ENCODE peak calls at places on chromosomes 3 and 15, in five cellular contexts. R is AG04450, A is NCI-H1105, P is tibial artery, Y is IMR-90. J is an unnamed sample.
A peak's percentile ranks its signal among the peaks of the same experiment; 100 is the strongest.

GRCh38 chr3:114827495-114827894 is 319.6 kb downstream of the ZBTB20 start:
- DNase-seq in R (no peak), A (peak; percentile 67), P (no peak), Y (peak; percentile 58), J (peak; percentile 35)

GRCh38 chr3:123804676-123805075 is 79.5 kb downstream of the MYLK start:
- DNase-seq in R (no peak), A (no peak), P (no peak), Y (no peak), J (no peak)

GRCh38 chr15:38646716-38647115 is 82.1 kb upstream of the RASGRP1 start:
- DNase-seq in R (no peak), A (no peak), P (no peak), Y (no peak), J (no peak)

GRCh38 chr3:105752791-105753415 is 115.9 kb downstream of the CBLB start:
- DNase-seq in R (no peak), A (no peak), P (no peak), Y (no peak), J (no peak)

GRCh38 chr15:56176996-56177395 is 66.7 kb downstream of the RFX7 start:
- DNase-seq in R (no peak), A (no peak), P (no peak), Y (no peak), J (no peak)

GRCh38 chr3:23676093-23676492 is 129.7 kb upstream of the UBE2E1 start:
- DNase-seq in R (no peak), A (no peak), P (no peak), Y (peak; percentile 74), J (no peak)

GRCh38 chr15:29539736-29540135 is 270.1 kb upstream of the NSMCE3 start:
- DNase-seq in R (no peak), A (no peak), P (no peak), Y (no peak), J (no peak)

GRCh38 chr15:55799287-55800212 is 56.6 kb upstream of the PRTG start:
- DNase-seq in R (no peak), A (no peak), P (no peak), Y (peak; percentile 52), J (peak; percentile 71)

J was measured in NCI-H524.